ENCODE peak calls at places on chromosomes 3 and 15, in four cellular contexts. V is glutamatergic neuron; R is activated T-cell treated with anti-CD3 and anti-CD28 coated beads, Interleukin-2, amount 50 U/mL, for 24 hours; O is GM20000. X is an unnamed sample.

GRCh38 chr15:70856884-70857546 is 3.1 kb upstream of the LARP6 start:
- DNase-seq in V (no peak), R (no peak), O (no peak), X (no peak)

GRCh38 chr3:19106307-19106706 is 42.0 kb upstream of the KCNH8 start:
- DNase-seq in V (no peak), R (no peak), O (no peak), X (no peak)

GRCh38 chr3:52202384-52203077 is 4.6 kb downstream of the ALAS1 start:
- DNase-seq in V (no peak), R (no peak), O (peak), X (no peak)

GRCh38 chr15:32856753-32857152 is 138.9 kb downstream of the GREM1 start:
- DNase-seq in V (no peak), R (no peak), O (no peak), X (no peak)

GRCh38 chr3:48688737-48689075 is 3.0 kb upstream of the NCKIPSD start:
- DNase-seq in V (no peak), R (no peak), O (no peak), X (no peak)

GRCh38 chr15:52172869-52173268 is 18.3 kb downstream of the GNB5 start:
- DNase-seq in V (no peak), R (no peak), O (no peak), X (no peak)

GRCh38 chr3:186021673-186022362 is 84.0 kb upstream of the TRA2B start:
- DNase-seq in V (no peak), R (no peak), O (no peak), X (no peak)

GRCh38 chr15:59657635-59658125 is 365 bp upstream of the GTF2A2 start:
- DNase-seq in V (no peak), R (no peak), O (no peak), X (no peak)

GRCh38 chr3:69425249-69425648 is 39.4 kb upstream of the FRMD4B start:
- DNase-seq in V (no peak), R (no peak), O (peak), X (peak)

GRCh38 chr3:116322761-116323160 is 122.5 kb downstream of the LSAMP start:
- DNase-seq in V (no peak), R (no peak), O (no peak), X (no peak)

GRCh38 chr15:88649753-88650551 is 11.1 kb downstream of the ISG20 start:
- DNase-seq in V (no peak), R (no peak), O (no peak), X (peak)

GRCh38 chr15:55774113-55774970 is 31.4 kb upstream of the PRTG start:
- DNase-seq in V (peak), R (peak), O (peak), X (peak)

GRCh38 chr3:185270262-185270955 is 16.6 kb upstream of the EHHADH start:
- DNase-seq in V (peak), R (no peak), O (peak), X (no peak)

GRCh38 chr3:123244128-123244527 is 42.4 kb downstream of the SEC22A start:
- DNase-seq in V (no peak), R (no peak), O (no peak), X (peak)

GRCh38 chr3:197309528-197310361 is 11.3 kb upstream of the DLG1 start:
- DNase-seq in V (no peak), R (no peak), O (no peak), X (no peak)

GRCh38 chr3:173892547-173892946 is 495.0 kb downstream of the NLGN1 start:
- DNase-seq in V (no peak), R (no peak), O (no peak), X (no peak)

GRCh38 chr3:133989931-133990702 is 39.6 kb downstream of the SLCO2A1 start:
- DNase-seq in V (no peak), R (no peak), O (no peak), X (no peak)

GRCh38 chr15:35111861-35112260 is 26.8 kb upstream of the NANOGP8 start:
- DNase-seq in V (no peak), R (no peak), O (no peak), X (no peak)

GRCh38 chr3:174614046-174614445 is 245.1 kb upstream of the NAALADL2 start:
- DNase-seq in V (no peak), R (no peak), O (no peak), X (no peak)

GRCh38 chr3:130626021-130626420 is 109.0 kb downstream of the COL6A6 start:
- DNase-seq in V (no peak), R (no peak), O (no peak), X (no peak)

GRCh38 chr3:108159865-108160264 is 62.4 kb downstream of the IFT57 start:
- DNase-seq in V (no peak), R (no peak), O (no peak), X (no peak)

GRCh38 chr15:48058371-48058770 is 62.4 kb upstream of the SLC24A5 start:
- DNase-seq in V (no peak), R (no peak), O (no peak), X (no peak)

GRCh38 chr3:98770261-98771039 is 7.3 kb downstream of the ST3GAL6 start:
- DNase-seq in V (no peak), R (no peak), O (no peak), X (no peak)

GRCh38 chr3:127458698-127459097 is 131.8 kb downstream of the TPRA1 start:
- DNase-seq in V (peak), R (peak), O (peak), X (peak)

GRCh38 chr15:26081758-26082068 is 218.6 kb upstream of the ATP10A start:
- DNase-seq in V (no peak), R (no peak), O (no peak), X (no peak)

GRCh38 chr3:151067158-151067557 is 18.3 kb upstream of the MED12L start:
- DNase-seq in V (no peak), R (no peak), O (no peak), X (no peak)